ENCODE peak calls at places on chromosomes 6 and 20, in five cellular contexts. One of them, this sample, is unnamed.
A peak's percentile ranks its signal among the peaks of the same experiment; 100 is the strongest.

GRCh38 chr20:60294627-60295026 is 336.4 kb downstream of the CDH26 start:
- DNase-seq in heart left ventricle: no peak
- DNase-seq in GM03348: no peak
- DNase-seq in NCI-H1694: no peak
- DNase-seq in stimulated activated naive B cell treated with anti-CD40 and anti-IgM and Interleukin-4, amounts not matched to agents 10 μg/mL and 1 μg/mL and 100 μg/mL, for 72 hours: no peak
- DNase-seq in this sample: no peak

GRCh38 chr6:109073344-109074235 is 21.1 kb downstream of the SESN1 start:
- DNase-seq in heart left ventricle: no peak
- DNase-seq in NCI-H1694: peak; percentile 54
- DNase-seq in stimulated activated naive B cell treated with anti-CD40 and anti-IgM and Interleukin-4, amounts not matched to agents 10 μg/mL and 1 μg/mL and 100 μg/mL, for 72 hours: peak; percentile 25
- DNase-seq in GM03348: peak; percentile 59
- DNase-seq in this sample: peak; percentile 41

GRCh38 chr6:63816979-63817436 is 181.4 kb downstream of the PHF3 start:
- DNase-seq in NCI-H1694: no peak
- DNase-seq in stimulated activated naive B cell treated with anti-CD40 and anti-IgM and Interleukin-4, amounts not matched to agents 10 μg/mL and 1 μg/mL and 100 μg/mL, for 72 hours: no peak
- DNase-seq in heart left ventricle: no peak
- DNase-seq in GM03348: peak; percentile 34
- DNase-seq in this sample: no peak

GRCh38 chr6:1110164-1110563 is 201.7 kb upstream of the FOXQ1 start:
- DNase-seq in stimulated activated naive B cell treated with anti-CD40 and anti-IgM and Interleukin-4, amounts not matched to agents 10 μg/mL and 1 μg/mL and 100 μg/mL, for 72 hours: no peak
- DNase-seq in NCI-H1694: no peak
- DNase-seq in heart left ventricle: no peak
- DNase-seq in GM03348: no peak
- DNase-seq in this sample: no peak

GRCh38 chr20:3461191-3461874 is 9.5 kb upstream of the ATRN start:
- DNase-seq in NCI-H1694: no peak
- DNase-seq in stimulated activated naive B cell treated with anti-CD40 and anti-IgM and Interleukin-4, amounts not matched to agents 10 μg/mL and 1 μg/mL and 100 μg/mL, for 72 hours: no peak
- DNase-seq in heart left ventricle: no peak
- DNase-seq in GM03348: no peak
- DNase-seq in this sample: peak; percentile 11

GRCh38 chr20:19784511-19785172 is 26.6 kb downstream of the RIN2 start:
- DNase-seq in NCI-H1694: peak; percentile 87
- DNase-seq in GM03348: peak; percentile 77
- DNase-seq in heart left ventricle: peak; percentile 78
- DNase-seq in stimulated activated naive B cell treated with anti-CD40 and anti-IgM and Interleukin-4, amounts not matched to agents 10 μg/mL and 1 μg/mL and 100 μg/mL, for 72 hours: peak; percentile 40
- DNase-seq in this sample: peak; percentile 43

GRCh38 chr6:114342826-114343781 is at the start of gene HS3ST5:
- DNase-seq in NCI-H1694: peak; percentile 36
- DNase-seq in stimulated activated naive B cell treated with anti-CD40 and anti-IgM and Interleukin-4, amounts not matched to agents 10 μg/mL and 1 μg/mL and 100 μg/mL, for 72 hours: no peak
- DNase-seq in GM03348: peak; percentile 36
- DNase-seq in heart left ventricle: peak; percentile 30
- DNase-seq in this sample: peak; percentile 80

GRCh38 chr20:7775072-7775471 is 165.2 kb downstream of the HAO1 start:
- DNase-seq in NCI-H1694: no peak
- DNase-seq in heart left ventricle: no peak
- DNase-seq in stimulated activated naive B cell treated with anti-CD40 and anti-IgM and Interleukin-4, amounts not matched to agents 10 μg/mL and 1 μg/mL and 100 μg/mL, for 72 hours: no peak
- DNase-seq in GM03348: peak; percentile 27
- DNase-seq in this sample: no peak

GRCh38 chr20:52972965-52973819 is 1.0 kb downstream of the TSHZ2 start:
- DNase-seq in stimulated activated naive B cell treated with anti-CD40 and anti-IgM and Interleukin-4, amounts not matched to agents 10 μg/mL and 1 μg/mL and 100 μg/mL, for 72 hours: no peak
- DNase-seq in GM03348: peak; percentile 53
- DNase-seq in NCI-H1694: no peak
- DNase-seq in heart left ventricle: no peak
- DNase-seq in this sample: peak; percentile 59

GRCh38 chr6:150741633-150742200 is 123.8 kb upstream of the MTHFD1L start:
- DNase-seq in stimulated activated naive B cell treated with anti-CD40 and anti-IgM and Interleukin-4, amounts not matched to agents 10 μg/mL and 1 μg/mL and 100 μg/mL, for 72 hours: no peak
- DNase-seq in heart left ventricle: no peak
- DNase-seq in NCI-H1694: no peak
- DNase-seq in GM03348: no peak
- DNase-seq in this sample: no peak

GRCh38 chr6:116439572-116439971 is 21.6 kb upstream of the CALHM6 start:
- DNase-seq in GM03348: peak; percentile 18
- DNase-seq in heart left ventricle: no peak
- DNase-seq in stimulated activated naive B cell treated with anti-CD40 and anti-IgM and Interleukin-4, amounts not matched to agents 10 μg/mL and 1 μg/mL and 100 μg/mL, for 72 hours: no peak
- DNase-seq in NCI-H1694: no peak
- DNase-seq in this sample: no peak

GRCh38 chr20:48523191-48523757 is 304.5 kb downstream of the PREX1 start:
- DNase-seq in GM03348: peak; percentile 72
- DNase-seq in stimulated activated naive B cell treated with anti-CD40 and anti-IgM and Interleukin-4, amounts not matched to agents 10 μg/mL and 1 μg/mL and 100 μg/mL, for 72 hours: no peak
- DNase-seq in heart left ventricle: no peak
- DNase-seq in NCI-H1694: no peak
- DNase-seq in this sample: peak; percentile 76

GRCh38 chr6:131741688-131742393 is 31.0 kb upstream of the CTAGE9 start:
- DNase-seq in NCI-H1694: no peak
- DNase-seq in stimulated activated naive B cell treated with anti-CD40 and anti-IgM and Interleukin-4, amounts not matched to agents 10 μg/mL and 1 μg/mL and 100 μg/mL, for 72 hours: no peak
- DNase-seq in GM03348: no peak
- DNase-seq in heart left ventricle: no peak
- DNase-seq in this sample: no peak

GRCh38 chr20:58753267-58753928 is 60.8 kb downstream of the NPEPL1 start:
- DNase-seq in NCI-H1694: no peak
- DNase-seq in heart left ventricle: no peak
- DNase-seq in GM03348: no peak
- DNase-seq in stimulated activated naive B cell treated with anti-CD40 and anti-IgM and Interleukin-4, amounts not matched to agents 10 μg/mL and 1 μg/mL and 100 μg/mL, for 72 hours: no peak
- DNase-seq in this sample: peak; percentile 26

GRCh38 chr6:2674857-2675256 is 75.9 kb downstream of the MYLK4 start:
- DNase-seq in NCI-H1694: no peak
- DNase-seq in GM03348: no peak
- DNase-seq in stimulated activated naive B cell treated with anti-CD40 and anti-IgM and Interleukin-4, amounts not matched to agents 10 μg/mL and 1 μg/mL and 100 μg/mL, for 72 hours: no peak
- DNase-seq in heart left ventricle: no peak
- DNase-seq in this sample: no peak

GRCh38 chr6:55388161-55388560 is 60.9 kb downstream of the GFRAL start:
- DNase-seq in NCI-H1694: no peak
- DNase-seq in GM03348: no peak
- DNase-seq in stimulated activated naive B cell treated with anti-CD40 and anti-IgM and Interleukin-4, amounts not matched to agents 10 μg/mL and 1 μg/mL and 100 μg/mL, for 72 hours: no peak
- DNase-seq in heart left ventricle: no peak
- DNase-seq in this sample: no peak

GRCh38 chr6:29758761-29759160 is 35.5 kb downstream of the HLA-F start:
- DNase-seq in stimulated activated naive B cell treated with anti-CD40 and anti-IgM and Interleukin-4, amounts not matched to agents 10 μg/mL and 1 μg/mL and 100 μg/mL, for 72 hours: no peak
- DNase-seq in NCI-H1694: no peak
- DNase-seq in GM03348: no peak
- DNase-seq in heart left ventricle: no peak
- DNase-seq in this sample: no peak